ENCODE peak calls at places on chromosomes 11 and 22, in five cellular contexts. W, K, E, P and N are unnamed samples.

GRCh38 chr11:113553235-113553634 is 78.0 kb upstream of the DRD2 start:
- DNase-seq in P (peak; percentile 26), K (peak; percentile 71), E (no peak), W (no peak), N (no peak)

GRCh38 chr11:115848614-115849013 is 344.4 kb upstream of the CADM1 start:
- DNase-seq in W (no peak), K (no peak), P (no peak), E (no peak), N (no peak)

GRCh38 chr11:70323811-70324210 is 53.3 kb downstream of the PPFIA1 start:
- DNase-seq in P (no peak), W (no peak), E (no peak), K (no peak), N (no peak)

GRCh38 chr11:34870548-34871209 is 45.5 kb downstream of the APIP start:
- DNase-seq in E (peak; percentile 11), W (no peak), P (no peak), K (no peak), N (no peak)

GRCh38 chr11:13772223-13773046 is 104.0 kb downstream of the FAR1 start:
- DNase-seq in K (peak; percentile 26), P (peak; percentile 78), W (no peak), E (peak; percentile 79), N (no peak)

GRCh38 chr11:46352063-46352841 is 5.0 kb downstream of the DGKZ start:
- DNase-seq in P (peak; percentile 84), K (no peak), W (no peak), E (peak; percentile 70), N (no peak)

GRCh38 chr11:62340269-62340901 is 3.1 kb downstream of the ASRGL1 start:
- DNase-seq in K (peak; percentile 17), W (no peak), E (peak; percentile 56), P (peak; percentile 71), N (peak; percentile 11)

GRCh38 chr11:111573821-111574249 is 28.4 kb upstream of the SIK2 start:
- DNase-seq in K (no peak), E (no peak), P (no peak), W (no peak), N (no peak)

GRCh38 chr11:78801161-78801884 is 226.7 kb upstream of the NARS2 start:
- DNase-seq in W (peak; percentile 6), P (no peak), K (no peak), E (no peak), N (no peak)

GRCh38 chr11:10588904-10589303 is 20.4 kb upstream of the LYVE1 start:
- DNase-seq in K (no peak), W (no peak), P (peak; percentile 74), E (no peak), N (no peak)

GRCh38 chr22:21726650-21727049 is 8.9 kb downstream of the YPEL1 start:
- DNase-seq in P (peak; percentile 94), W (no peak), E (peak; percentile 40), K (no peak), N (no peak)

GRCh38 chr11:122161191-122161590 is 45.2 kb upstream of the BLID start:
- DNase-seq in E (no peak), K (no peak), W (no peak), P (no peak), N (no peak)

GRCh38 chr11:70247710-70248072 is 22.8 kb upstream of the PPFIA1 start:
- DNase-seq in P (no peak), K (no peak), E (no peak), W (no peak), N (no peak)

GRCh38 chr22:42083119-42083518 is 3.6 kb downstream of the SMDT1 start:
- DNase-seq in P (no peak), K (no peak), W (no peak), E (no peak), N (no peak)

GRCh38 chr11:11213117-11213516 is 139.9 kb downstream of the CSNK2A3 start:
- DNase-seq in W (no peak), E (no peak), P (no peak), K (no peak), N (no peak)

GRCh38 chr22:42091446-42091764 is 833 bp upstream of the NDUFA6 start:
- DNase-seq in P (no peak), W (no peak), E (no peak), K (no peak), N (no peak)

GRCh38 chr22:27317156-27317555 is 484.4 kb downstream of the MN1 start:
- DNase-seq in K (no peak), W (no peak), P (peak; percentile 3), E (no peak), N (no peak)

GRCh38 chr22:27996529-27996925 is 77.5 kb upstream of the PITPNB start:
- DNase-seq in K (no peak), P (no peak), W (no peak), E (no peak), N (no peak)

GRCh38 chr11:130653838-130654601 is 205.6 kb downstream of the ADAMTS15 start:
- DNase-seq in P (no peak), E (peak; percentile 58), W (peak; percentile 69), K (no peak), N (no peak)

GRCh38 chr22:46584081-46584903 is 35.9 kb upstream of the GRAMD4 start:
- DNase-seq in E (no peak), W (no peak), P (no peak), K (no peak), N (no peak)

GRCh38 chr11:111922803-111923202 is 4.1 kb downstream of the C11orf52 start:
- DNase-seq in E (no peak), K (no peak), P (no peak), W (peak; percentile 81), N (no peak)

GRCh38 chr11:115267228-115267627 is 237.0 kb downstream of the CADM1 start:
- DNase-seq in E (peak; percentile 23), W (no peak), K (no peak), P (no peak), N (no peak)

GRCh38 chr11:123381149-123381548 is 48.9 kb upstream of the GRAMD1B start:
- DNase-seq in P (no peak), K (no peak), E (no peak), W (no peak), N (no peak)

DNA sequence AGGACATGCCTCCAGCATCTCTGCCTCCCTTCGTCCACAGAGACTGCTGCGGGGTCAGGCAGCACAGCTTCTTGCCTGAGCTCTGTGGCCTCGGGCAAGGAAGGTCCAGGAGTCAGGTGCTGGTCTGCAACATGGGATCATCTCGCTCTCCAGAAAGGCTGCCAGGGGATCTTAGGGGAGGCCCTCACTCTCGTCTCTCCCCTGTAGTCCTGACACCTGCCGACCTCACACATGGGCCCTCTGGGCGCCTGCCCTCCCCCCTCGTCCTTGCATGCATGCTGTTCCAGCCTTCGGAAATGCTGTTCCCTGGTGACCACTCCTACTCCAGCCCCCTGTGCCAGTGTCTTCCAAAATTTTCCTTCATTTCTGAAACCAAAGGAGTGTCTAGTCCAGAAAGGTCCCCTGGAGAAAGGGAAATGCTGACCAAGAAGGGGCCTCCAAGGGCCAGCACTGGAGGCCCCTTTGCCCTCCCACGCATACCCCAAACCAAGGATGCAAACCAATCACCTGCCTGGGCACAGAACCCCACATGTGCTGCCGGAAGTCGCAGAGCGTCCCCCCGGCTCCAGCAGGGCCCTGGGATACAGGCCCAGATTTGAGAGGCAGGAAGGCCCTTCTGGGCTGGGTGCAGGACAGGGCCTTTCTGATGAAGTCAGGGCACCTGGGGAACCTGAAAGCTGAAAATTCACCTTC is 41.0 kb downstream of the IGF2 start:
- DNase-seq in P (no peak), W (no peak), E (no peak), K (no peak), N (no peak)
- H3K27ac ChIP-seq in P (no peak overlapping the region), W (no peak overlapping the region), E (no peak overlapping the region), K (peak overlapping the region; percentile 52), N (no peak overlapping the region)

GRCh38 chr11:127073621-127074020 is 73.1 kb upstream of the KIRREL3 start:
- DNase-seq in W (no peak), P (no peak), K (no peak), E (no peak), N (peak; percentile 4)
- H3K27ac ChIP-seq in W (no peak overlapping the region), P (no peak overlapping the region), K (no peak overlapping the region), E (no peak overlapping the region), N (no peak overlapping the region)

DNA sequence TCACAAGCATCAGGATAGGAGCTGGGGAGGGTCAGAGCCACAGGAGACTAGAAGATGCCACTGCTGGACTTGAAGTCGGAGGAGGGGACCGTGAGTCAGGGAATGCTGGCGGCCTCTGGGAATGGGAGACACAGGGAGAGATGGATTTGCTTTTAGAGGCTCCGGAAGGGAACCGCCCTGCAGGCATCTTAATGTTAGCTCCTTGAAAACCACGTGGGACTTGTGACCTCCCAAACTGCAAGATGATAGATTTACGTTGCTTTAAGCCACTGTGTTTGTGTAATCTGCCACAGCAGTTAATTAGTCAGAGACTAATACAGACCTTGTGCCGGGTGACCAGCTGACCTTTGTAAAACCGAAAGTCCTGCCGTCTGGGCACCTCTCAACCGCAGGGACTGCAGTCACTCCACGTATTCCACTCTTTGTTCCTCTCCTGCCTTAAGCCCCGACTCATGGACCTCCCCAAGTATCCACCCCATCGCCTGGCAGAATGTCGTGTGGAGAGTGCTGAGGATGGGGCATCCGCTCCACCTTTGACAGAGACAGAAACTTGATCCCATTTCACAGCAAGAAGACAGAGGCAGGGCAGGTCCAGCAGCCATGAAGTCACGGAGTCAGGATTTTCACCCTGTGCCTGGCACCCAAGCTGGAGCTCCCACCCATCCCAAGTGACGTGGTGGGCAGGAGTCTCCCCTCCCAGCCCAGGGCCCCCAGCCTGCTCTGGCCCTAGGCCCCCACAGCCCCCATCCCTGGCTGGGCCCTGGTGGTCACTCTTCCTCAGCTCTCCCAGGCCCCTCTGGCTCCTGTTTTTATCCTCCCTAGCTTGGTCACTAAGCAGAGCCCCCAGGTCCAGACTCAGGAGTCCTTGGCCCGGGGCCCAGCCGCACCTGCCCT is 19.4 kb upstream of the CTSD start:
- DNase-seq in K (no peak), E (no peak), W (no peak), P (peak; percentile 57), N (no peak)
- H3K27ac ChIP-seq in K (peak overlapping the region; percentile 1), E (no peak overlapping the region), W (no peak overlapping the region), P (no peak overlapping the region), N (no peak overlapping the region)

GRCh38 chr22:39256979-39257378 is 12.2 kb upstream of the PDGFB start:
- DNase-seq in E (no peak), K (no peak), P (no peak), W (no peak), N (no peak)

GRCh38 chr22:39254122-39254521 is 9.3 kb upstream of the PDGFB start:
- DNase-seq in W (no peak), P (no peak), E (no peak), K (no peak), N (no peak)

GRCh38 chr22:39256186-39256552 is 11.4 kb upstream of the PDGFB start:
- DNase-seq in W (no peak), K (no peak), E (no peak), P (no peak), N (no peak)

GRCh38 chr22:39254789-39255298 is 10.1 kb upstream of the PDGFB start:
- DNase-seq in W (no peak), K (peak; percentile 45), E (no peak), P (peak; percentile 24), N (no peak)

DNA sequence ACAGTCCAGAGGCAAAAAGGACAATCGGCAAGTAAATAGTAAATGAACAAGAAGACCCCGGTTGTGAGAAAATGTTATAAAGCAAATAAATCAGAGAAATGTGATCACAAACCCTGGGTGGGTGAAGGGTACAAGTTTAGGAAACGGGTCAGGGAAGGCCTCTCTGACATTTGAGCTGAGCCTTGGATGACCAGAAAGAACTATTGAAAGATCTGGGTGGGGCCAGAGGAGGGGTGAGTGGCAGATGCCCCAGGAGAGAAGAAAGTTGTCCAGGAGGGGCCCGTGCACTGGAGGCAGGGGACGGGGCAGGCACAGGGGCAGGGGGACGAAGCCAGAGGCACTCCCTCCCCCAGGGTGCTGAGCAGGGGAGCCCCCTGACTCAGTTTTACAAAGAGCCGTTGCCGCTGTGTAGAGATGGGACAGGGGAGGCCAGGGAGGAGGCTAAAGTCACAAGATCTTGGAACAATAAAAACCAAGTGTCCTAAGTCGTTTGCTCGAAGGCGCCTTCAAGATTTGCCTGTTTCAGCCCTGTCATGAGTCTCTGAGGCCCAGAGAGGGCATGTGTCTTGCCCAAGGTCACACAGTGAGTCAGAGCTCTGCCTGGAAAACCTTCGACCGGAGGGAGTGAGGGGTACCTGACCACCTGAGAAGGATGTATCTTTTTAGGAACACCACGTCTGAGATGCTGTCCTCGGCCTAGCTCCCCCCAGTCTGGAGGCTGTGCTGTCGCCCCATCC is 10.8 kb upstream of the PDGFB start:
- DNase-seq in P (no peak), W (no peak), E (no peak), K (no peak), N (no peak)
- H3K27ac ChIP-seq in P (peak overlapping the region; percentile 32), W (peak overlapping the region; percentile 75), E (peak overlapping the region; percentile 74), K (peak overlapping the region; percentile 84), N (no peak overlapping the region)